ENCODE peak calls at places on chromosome 18, in ten cellular contexts. One of them, this sample, is unnamed.

GRCh38 chr18:77061946-77062517 is 70.6 kb downstream of the MBP start:
- DNase-seq in adrenal gland: no peak
- DNase-seq in right lobe of liver: no peak
- DNase-seq in foreskin fibroblast: no peak
- DNase-seq in lung: no peak
- DNase-seq in Peyer's patch: peak; percentile 63
- DNase-seq in neural crest cell: no peak
- DNase-seq in bronchial epithelial cell: no peak
- DNase-seq in MM.1S: peak; percentile 39
- DNase-seq in MCF 10A: no peak
- DNase-seq in this sample: no peak

GRCh38 chr18:62324917-62325805 is at the start of gene TNFRSF11A:
- DNase-seq in adrenal gland: no peak
- DNase-seq in right lobe of liver: peak; percentile 69
- DNase-seq in foreskin fibroblast: peak; percentile 37
- DNase-seq in lung: peak; percentile 39
- DNase-seq in Peyer's patch: peak; percentile 34
- DNase-seq in neural crest cell: no peak
- DNase-seq in bronchial epithelial cell: no peak
- DNase-seq in MM.1S: peak; percentile 52
- DNase-seq in MCF 10A: peak; percentile 61
- DNase-seq in this sample: peak; percentile 84

GRCh38 chr18:37778417-37779165 is 213.0 kb upstream of the CELF4 start:
- DNase-seq in adrenal gland: peak; percentile 32
- DNase-seq in right lobe of liver: peak; percentile 66
- DNase-seq in foreskin fibroblast: peak; percentile 8
- DNase-seq in lung: peak; percentile 64
- DNase-seq in Peyer's patch: no peak
- DNase-seq in neural crest cell: peak; percentile 89
- DNase-seq in bronchial epithelial cell: peak; percentile 36
- DNase-seq in MM.1S: peak; percentile 43
- DNase-seq in MCF 10A: peak; percentile 59
- DNase-seq in this sample: peak; percentile 89

GRCh38 chr18:44601447-44601846 is 79.2 kb upstream of the SETBP1 start:
- DNase-seq in adrenal gland: no peak
- DNase-seq in right lobe of liver: no peak
- DNase-seq in foreskin fibroblast: peak; percentile 95
- DNase-seq in lung: no peak
- DNase-seq in Peyer's patch: no peak
- DNase-seq in neural crest cell: no peak
- DNase-seq in bronchial epithelial cell: peak; percentile 68
- DNase-seq in MM.1S: no peak
- DNase-seq in MCF 10A: peak; percentile 77
- DNase-seq in this sample: no peak

GRCh38 chr18:50917021-50917420 is 38.1 kb downstream of the ME2 start:
- DNase-seq in adrenal gland: no peak
- DNase-seq in right lobe of liver: no peak
- DNase-seq in foreskin fibroblast: peak; percentile 14
- DNase-seq in lung: no peak
- DNase-seq in Peyer's patch: no peak
- DNase-seq in neural crest cell: no peak
- DNase-seq in bronchial epithelial cell: no peak
- DNase-seq in MM.1S: no peak
- DNase-seq in MCF 10A: no peak
- DNase-seq in this sample: no peak

GRCh38 chr18:79388043-79388442 is 7.7 kb upstream of the NFATC1 start:
- DNase-seq in adrenal gland: no peak
- DNase-seq in right lobe of liver: no peak
- DNase-seq in foreskin fibroblast: no peak
- DNase-seq in lung: no peak
- DNase-seq in Peyer's patch: no peak
- DNase-seq in neural crest cell: no peak
- DNase-seq in bronchial epithelial cell: no peak
- DNase-seq in MM.1S: no peak
- DNase-seq in MCF 10A: no peak
- DNase-seq in this sample: no peak

GRCh38 chr18:76347341-76347740 is 147.7 kb downstream of the ZNF516 start:
- DNase-seq in adrenal gland: no peak
- DNase-seq in right lobe of liver: no peak
- DNase-seq in foreskin fibroblast: no peak
- DNase-seq in lung: no peak
- DNase-seq in Peyer's patch: no peak
- DNase-seq in neural crest cell: no peak
- DNase-seq in bronchial epithelial cell: no peak
- DNase-seq in MM.1S: no peak
- DNase-seq in MCF 10A: no peak
- DNase-seq in this sample: no peak

GRCh38 chr18:9403795-9404564 is 69.4 kb downstream of the TWSG1 start:
- DNase-seq in adrenal gland: no peak
- DNase-seq in right lobe of liver: no peak
- DNase-seq in foreskin fibroblast: no peak
- DNase-seq in lung: no peak
- DNase-seq in Peyer's patch: no peak
- DNase-seq in neural crest cell: no peak
- DNase-seq in bronchial epithelial cell: no peak
- DNase-seq in MM.1S: no peak
- DNase-seq in MCF 10A: no peak
- DNase-seq in this sample: no peak

GRCh38 chr18:79476918-79477685 is 81.4 kb downstream of the NFATC1 start:
- DNase-seq in adrenal gland: no peak
- DNase-seq in right lobe of liver: peak; percentile 3
- DNase-seq in foreskin fibroblast: no peak
- DNase-seq in lung: no peak
- DNase-seq in Peyer's patch: no peak
- DNase-seq in neural crest cell: no peak
- DNase-seq in bronchial epithelial cell: no peak
- DNase-seq in MM.1S: no peak
- DNase-seq in MCF 10A: no peak
- DNase-seq in this sample: no peak

GRCh38 chr18:31791817-31792579 is 31.3 kb upstream of the SLC25A52 start:
- DNase-seq in adrenal gland: no peak
- DNase-seq in right lobe of liver: no peak
- DNase-seq in foreskin fibroblast: no peak
- DNase-seq in lung: no peak
- DNase-seq in Peyer's patch: no peak
- DNase-seq in neural crest cell: no peak
- DNase-seq in bronchial epithelial cell: no peak
- DNase-seq in MM.1S: peak; percentile 25
- DNase-seq in MCF 10A: no peak
- DNase-seq in this sample: no peak

GRCh38 chr18:27411911-27412310 is 226.8 kb upstream of the CHST9 start:
- DNase-seq in adrenal gland: no peak
- DNase-seq in right lobe of liver: no peak
- DNase-seq in foreskin fibroblast: peak; percentile 0
- DNase-seq in lung: no peak
- DNase-seq in Peyer's patch: no peak
- DNase-seq in neural crest cell: no peak
- DNase-seq in bronchial epithelial cell: peak; percentile 29
- DNase-seq in MM.1S: no peak
- DNase-seq in MCF 10A: no peak
- DNase-seq in this sample: no peak

GRCh38 chr18:47758000-47758399 is 172.5 kb downstream of the SMAD2 start:
- DNase-seq in adrenal gland: no peak
- DNase-seq in right lobe of liver: no peak
- DNase-seq in foreskin fibroblast: no peak
- DNase-seq in lung: no peak
- DNase-seq in Peyer's patch: no peak
- DNase-seq in neural crest cell: no peak
- DNase-seq in bronchial epithelial cell: peak; percentile 11
- DNase-seq in MM.1S: no peak
- DNase-seq in MCF 10A: no peak
- DNase-seq in this sample: no peak

DNA sequence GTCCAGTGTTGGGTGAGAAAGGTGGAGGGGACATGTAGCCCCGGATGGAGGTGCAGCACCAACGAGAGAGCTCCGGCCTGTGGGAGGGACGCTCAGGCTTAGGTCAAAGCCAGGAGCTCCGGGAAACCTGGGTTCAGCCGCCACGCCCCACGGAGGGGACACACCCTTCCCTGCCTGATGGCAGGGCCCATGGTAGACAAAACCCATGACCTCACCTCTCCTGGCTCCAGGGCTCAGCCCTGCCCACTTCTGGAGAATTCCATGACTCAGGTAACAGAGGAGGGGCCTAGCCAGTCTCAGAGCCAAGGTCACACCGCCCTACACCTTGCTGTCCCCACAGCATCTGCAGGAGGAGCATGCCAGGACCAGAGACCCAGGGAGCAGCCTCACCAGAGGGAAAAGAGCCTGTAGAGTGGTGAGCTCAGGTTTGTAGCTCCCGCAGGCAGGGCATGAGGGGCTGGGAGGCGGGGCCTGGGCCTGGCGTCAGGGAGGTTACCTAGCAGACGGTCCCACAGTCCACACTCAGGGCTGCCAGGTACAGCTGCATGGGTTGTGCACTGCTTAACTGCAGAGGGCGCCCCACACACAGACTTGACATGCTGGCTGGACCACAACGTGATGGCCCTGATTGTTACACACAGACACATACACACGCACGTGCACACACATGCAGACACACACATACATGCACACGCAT is 70.8 kb upstream of the SMAD7 start:
- DNase-seq in adrenal gland: peak; percentile 44
- DNase-seq in right lobe of liver: no peak
- DNase-seq in foreskin fibroblast: peak; percentile 36
- DNase-seq in lung: peak; percentile 85
- DNase-seq in Peyer's patch: peak; percentile 35
- DNase-seq in neural crest cell: no peak
- DNase-seq in bronchial epithelial cell: peak; percentile 95
- DNase-seq in MM.1S: peak; percentile 15
- DNase-seq in MCF 10A: peak; percentile 93
- DNase-seq in this sample: peak; percentile 52
- TF ChIP-seq CTCF in adrenal gland: peak; percentile 47
- TF ChIP-seq CTCF in right lobe of liver: peak; percentile 63
- TF ChIP-seq CTCF in foreskin fibroblast: peak; percentile 30
- TF ChIP-seq CTCF in lung: peak; percentile 17
- TF ChIP-seq CTCF in Peyer's patch: peak; percentile 33
- TF ChIP-seq CTCF in neural crest cell: peak; percentile 54
- TF ChIP-seq CTCF in bronchial epithelial cell: peak; percentile 79
- TF ChIP-seq CTCF in MM.1S: peak; percentile 37
- TF ChIP-seq CTCF in MCF 10A: peak; percentile 23
- TF ChIP-seq CTCF in this sample: peak; percentile 29

DNA sequence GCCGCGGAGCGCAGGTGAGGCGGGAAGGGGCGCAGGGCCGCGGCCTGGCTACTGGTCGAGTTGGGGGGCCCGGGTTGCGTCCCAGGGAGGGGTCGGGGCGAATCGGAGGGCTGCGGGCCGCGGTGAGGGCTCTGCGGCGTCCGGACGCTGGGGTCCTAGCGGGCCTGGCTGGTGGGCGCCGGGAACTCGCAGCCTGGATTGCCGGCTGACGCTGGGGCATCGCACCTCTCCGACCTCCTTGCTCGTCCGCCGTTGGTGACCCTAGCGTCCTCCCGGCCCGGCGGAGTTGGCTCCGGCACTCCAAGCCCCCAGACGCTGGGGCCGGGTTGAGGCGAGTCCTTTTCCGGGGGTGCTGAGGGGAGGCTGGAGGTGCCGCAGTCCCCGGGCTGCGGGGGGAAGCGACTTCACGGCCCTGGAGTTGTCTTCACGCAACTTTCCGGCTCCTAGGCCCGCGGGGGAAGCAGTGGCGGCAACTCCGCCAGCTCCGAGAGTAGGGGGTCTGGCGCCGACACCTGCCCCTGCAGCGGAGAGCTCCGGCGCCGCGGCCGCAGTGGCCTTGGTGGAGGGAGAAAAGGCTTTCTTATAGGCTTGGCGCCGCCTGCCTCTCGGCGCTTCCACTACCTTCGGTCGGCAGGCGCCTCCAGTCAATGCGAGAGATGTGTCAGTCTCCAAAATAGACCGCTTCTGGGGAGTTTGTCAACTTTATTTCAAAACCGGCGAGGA is 70.3 kb downstream of the HAUS1 start:
- DNase-seq in adrenal gland: peak; percentile 38
- DNase-seq in right lobe of liver: peak; percentile 61
- DNase-seq in foreskin fibroblast: peak; percentile 63
- DNase-seq in lung: no peak
- DNase-seq in Peyer's patch: peak; percentile 24
- DNase-seq in neural crest cell: no peak
- DNase-seq in bronchial epithelial cell: peak; percentile 32
- DNase-seq in MM.1S: peak; percentile 54
- DNase-seq in MCF 10A: peak; percentile 35
- DNase-seq in this sample: peak; percentile 56
- TF ChIP-seq CTCF in adrenal gland: no peak
- TF ChIP-seq CTCF in right lobe of liver: no peak
- TF ChIP-seq CTCF in foreskin fibroblast: peak; percentile 11
- TF ChIP-seq CTCF in lung: no peak
- TF ChIP-seq CTCF in Peyer's patch: no peak
- TF ChIP-seq CTCF in neural crest cell: no peak
- TF ChIP-seq CTCF in bronchial epithelial cell: no peak
- TF ChIP-seq CTCF in MM.1S: no peak
- TF ChIP-seq CTCF in MCF 10A: no peak
- TF ChIP-seq CTCF in this sample: no peak

GRCh38 chr18:41370740-41371623 is 584.1 kb upstream of the PIK3C3 start:
- DNase-seq in adrenal gland: no peak
- DNase-seq in right lobe of liver: no peak
- DNase-seq in foreskin fibroblast: no peak
- DNase-seq in lung: no peak
- DNase-seq in Peyer's patch: no peak
- DNase-seq in neural crest cell: no peak
- DNase-seq in bronchial epithelial cell: no peak
- DNase-seq in MM.1S: no peak
- DNase-seq in MCF 10A: no peak
- DNase-seq in this sample: no peak
- TF ChIP-seq CTCF in adrenal gland: no peak
- TF ChIP-seq CTCF in right lobe of liver: no peak
- TF ChIP-seq CTCF in foreskin fibroblast: no peak
- TF ChIP-seq CTCF in lung: no peak
- TF ChIP-seq CTCF in Peyer's patch: no peak
- TF ChIP-seq CTCF in neural crest cell: no peak
- TF ChIP-seq CTCF in bronchial epithelial cell: no peak
- TF ChIP-seq CTCF in MM.1S: no peak
- TF ChIP-seq CTCF in MCF 10A: no peak
- TF ChIP-seq CTCF in this sample: no peak

GRCh38 chr18:67715567-67715966 is 199.0 kb upstream of the DSEL start:
- DNase-seq in adrenal gland: no peak
- DNase-seq in right lobe of liver: no peak
- DNase-seq in foreskin fibroblast: no peak
- DNase-seq in lung: no peak
- DNase-seq in Peyer's patch: no peak
- DNase-seq in neural crest cell: no peak
- DNase-seq in bronchial epithelial cell: no peak
- DNase-seq in MM.1S: no peak
- DNase-seq in MCF 10A: no peak
- DNase-seq in this sample: no peak

GRCh38 chr18:67705748-67706147 is 189.2 kb upstream of the DSEL start:
- DNase-seq in adrenal gland: no peak
- DNase-seq in right lobe of liver: no peak
- DNase-seq in foreskin fibroblast: no peak
- DNase-seq in lung: no peak
- DNase-seq in Peyer's patch: no peak
- DNase-seq in neural crest cell: no peak
- DNase-seq in bronchial epithelial cell: peak; percentile 33
- DNase-seq in MM.1S: no peak
- DNase-seq in MCF 10A: peak; percentile 7
- DNase-seq in this sample: no peak

DNA sequence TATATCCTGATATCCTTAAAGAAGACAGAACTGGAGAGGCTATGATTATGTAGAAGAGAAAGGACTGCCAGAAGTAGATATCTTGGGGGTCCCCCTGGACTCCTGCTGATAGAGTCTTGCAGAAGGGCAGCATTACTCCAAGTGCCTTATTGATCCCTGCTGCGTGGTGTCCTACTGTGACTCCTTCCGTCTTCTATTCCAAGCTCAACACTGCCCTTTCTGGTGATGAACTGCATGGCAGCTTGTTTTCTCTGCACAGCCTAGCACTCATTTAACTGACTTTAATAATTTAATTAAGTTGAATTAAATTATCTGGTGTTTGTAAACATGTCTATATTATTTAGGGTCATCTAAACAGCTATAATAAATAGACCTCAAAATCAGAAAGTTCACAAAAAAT is 194.1 kb upstream of the DSEL start:
- DNase-seq in adrenal gland: no peak
- DNase-seq in right lobe of liver: no peak
- DNase-seq in foreskin fibroblast: no peak
- DNase-seq in lung: no peak
- DNase-seq in Peyer's patch: no peak
- DNase-seq in neural crest cell: no peak
- DNase-seq in bronchial epithelial cell: peak; percentile 31
- DNase-seq in MM.1S: no peak
- DNase-seq in MCF 10A: peak; percentile 14
- DNase-seq in this sample: peak; percentile 23
- TF ChIP-seq CTCF in adrenal gland: no peak
- TF ChIP-seq CTCF in right lobe of liver: peak; percentile 58
- TF ChIP-seq CTCF in foreskin fibroblast: no peak
- TF ChIP-seq CTCF in lung: no peak
- TF ChIP-seq CTCF in Peyer's patch: no peak
- TF ChIP-seq CTCF in neural crest cell: peak; percentile 43
- TF ChIP-seq CTCF in bronchial epithelial cell: peak; percentile 34
- TF ChIP-seq CTCF in MM.1S: no peak
- TF ChIP-seq CTCF in MCF 10A: no peak
- TF ChIP-seq CTCF in this sample: peak; percentile 38